ENCODE peak calls at places on chromosomes 6 and 20, in nine cellular contexts. One of them, this sample, is unnamed.

GRCh38 chr6:75932067-75932466 is 140.4 kb downstream of the IMPG1 start:
- DNase-seq in NCI-H1930: peak; percentile 10
- DNase-seq in HEK293T: no peak
- DNase-seq in lower lobe of right lung: no peak
- DNase-seq in esophagus squamous epithelium: no peak
- DNase-seq in GM10248: peak; percentile 26
- DNase-seq in HS-27A: peak; percentile 9
- DNase-seq in heart left ventricle: no peak
- DNase-seq in GM04504: no peak
- DNase-seq in this sample: no peak

GRCh38 chr20:63191400-63191799 is 24.5 kb downstream of the YTHDF1 start:
- DNase-seq in GM04504: no peak
- DNase-seq in lower lobe of right lung: peak; percentile 52
- DNase-seq in HS-27A: no peak
- DNase-seq in heart left ventricle: no peak
- DNase-seq in HEK293T: no peak
- DNase-seq in NCI-H1930: no peak
- DNase-seq in esophagus squamous epithelium: no peak
- DNase-seq in GM10248: no peak
- DNase-seq in this sample: no peak

GRCh38 chr6:33779305-33779704 is 9.6 kb downstream of the LEMD2 start:
- DNase-seq in heart left ventricle: no peak
- DNase-seq in GM10248: no peak
- DNase-seq in esophagus squamous epithelium: no peak
- DNase-seq in HS-27A: no peak
- DNase-seq in NCI-H1930: no peak
- DNase-seq in lower lobe of right lung: no peak
- DNase-seq in HEK293T: no peak
- DNase-seq in GM04504: no peak
- DNase-seq in this sample: no peak

GRCh38 chr6:135521431-135521830 is 23.9 kb upstream of the AHI1 start:
- DNase-seq in GM04504: peak; percentile 35
- DNase-seq in lower lobe of right lung: no peak
- DNase-seq in esophagus squamous epithelium: no peak
- DNase-seq in HEK293T: no peak
- DNase-seq in heart left ventricle: no peak
- DNase-seq in NCI-H1930: no peak
- DNase-seq in HS-27A: no peak
- DNase-seq in GM10248: no peak
- DNase-seq in this sample: no peak

GRCh38 chr20:54256202-54256601 is 48.3 kb downstream of the PFDN4 start:
- DNase-seq in GM04504: no peak
- DNase-seq in lower lobe of right lung: no peak
- DNase-seq in GM10248: no peak
- DNase-seq in esophagus squamous epithelium: no peak
- DNase-seq in heart left ventricle: no peak
- DNase-seq in HEK293T: no peak
- DNase-seq in HS-27A: no peak
- DNase-seq in NCI-H1930: no peak
- DNase-seq in this sample: no peak

GRCh38 chr6:122947355-122947754 is 48.7 kb upstream of the CLVS2 start:
- DNase-seq in esophagus squamous epithelium: no peak
- DNase-seq in GM04504: no peak
- DNase-seq in HS-27A: no peak
- DNase-seq in HEK293T: peak; percentile 58
- DNase-seq in lower lobe of right lung: no peak
- DNase-seq in GM10248: peak; percentile 10
- DNase-seq in heart left ventricle: no peak
- DNase-seq in NCI-H1930: no peak
- DNase-seq in this sample: no peak

GRCh38 chr20:31990958-31991705 is 19.1 kb upstream of the CCM2L start:
- DNase-seq in GM10248: no peak
- DNase-seq in HEK293T: no peak
- DNase-seq in heart left ventricle: no peak
- DNase-seq in esophagus squamous epithelium: no peak
- DNase-seq in HS-27A: no peak
- DNase-seq in lower lobe of right lung: no peak
- DNase-seq in GM04504: no peak
- DNase-seq in NCI-H1930: no peak
- DNase-seq in this sample: no peak

GRCh38 chr20:56656632-56657031 is 27.5 kb downstream of the TFAP2C start:
- DNase-seq in GM04504: no peak
- DNase-seq in esophagus squamous epithelium: no peak
- DNase-seq in HEK293T: no peak
- DNase-seq in HS-27A: no peak
- DNase-seq in heart left ventricle: no peak
- DNase-seq in lower lobe of right lung: no peak
- DNase-seq in GM10248: no peak
- DNase-seq in NCI-H1930: no peak
- DNase-seq in this sample: no peak

GRCh38 chr6:15301179-15302006 is 55.5 kb downstream of the JARID2 start:
- DNase-seq in heart left ventricle: no peak
- DNase-seq in HS-27A: no peak
- DNase-seq in GM10248: peak; percentile 41
- DNase-seq in lower lobe of right lung: no peak
- DNase-seq in GM04504: no peak
- DNase-seq in HEK293T: no peak
- DNase-seq in esophagus squamous epithelium: no peak
- DNase-seq in NCI-H1930: no peak
- DNase-seq in this sample: no peak

GRCh38 chr6:6966127-6966526 is 141.6 kb upstream of the RREB1 start:
- DNase-seq in NCI-H1930: no peak
- DNase-seq in HS-27A: no peak
- DNase-seq in esophagus squamous epithelium: no peak
- DNase-seq in lower lobe of right lung: no peak
- DNase-seq in GM04504: no peak
- DNase-seq in GM10248: no peak
- DNase-seq in heart left ventricle: no peak
- DNase-seq in HEK293T: no peak
- DNase-seq in this sample: no peak

GRCh38 chr6:139569561-139569960 is 195.1 kb upstream of the CITED2 start:
- DNase-seq in HEK293T: no peak
- DNase-seq in HS-27A: peak; percentile 73
- DNase-seq in esophagus squamous epithelium: no peak
- DNase-seq in GM04504: no peak
- DNase-seq in lower lobe of right lung: no peak
- DNase-seq in heart left ventricle: no peak
- DNase-seq in NCI-H1930: no peak
- DNase-seq in GM10248: no peak
- DNase-seq in this sample: no peak

GRCh38 chr6:35601331-35602132 is 87.2 kb downstream of the FKBP5 start:
- DNase-seq in NCI-H1930: no peak
- DNase-seq in GM10248: peak; percentile 15
- DNase-seq in GM04504: peak; percentile 33
- DNase-seq in heart left ventricle: peak; percentile 74
- DNase-seq in HS-27A: no peak
- DNase-seq in lower lobe of right lung: no peak
- DNase-seq in esophagus squamous epithelium: no peak
- DNase-seq in HEK293T: peak; percentile 35
- DNase-seq in this sample: no peak

GRCh38 chr6:40425192-40425919 is 161.8 kb downstream of the LRFN2 start:
- DNase-seq in lower lobe of right lung: no peak
- DNase-seq in HS-27A: no peak
- DNase-seq in HEK293T: no peak
- DNase-seq in esophagus squamous epithelium: no peak
- DNase-seq in GM04504: no peak
- DNase-seq in GM10248: no peak
- DNase-seq in heart left ventricle: peak; percentile 65
- DNase-seq in NCI-H1930: no peak
- DNase-seq in this sample: no peak

GRCh38 chr20:38245753-38246152 is 14.8 kb downstream of the KIAA1755 start:
- DNase-seq in heart left ventricle: peak; percentile 49
- DNase-seq in HEK293T: no peak
- DNase-seq in GM10248: no peak
- DNase-seq in HS-27A: no peak
- DNase-seq in esophagus squamous epithelium: no peak
- DNase-seq in NCI-H1930: no peak
- DNase-seq in lower lobe of right lung: no peak
- DNase-seq in GM04504: no peak
- DNase-seq in this sample: no peak

GRCh38 chr6:106502534-106502933 is 126.8 kb downstream of the RTN4IP1 start:
- DNase-seq in esophagus squamous epithelium: no peak
- DNase-seq in GM04504: no peak
- DNase-seq in NCI-H1930: no peak
- DNase-seq in GM10248: no peak
- DNase-seq in lower lobe of right lung: no peak
- DNase-seq in heart left ventricle: no peak
- DNase-seq in HS-27A: no peak
- DNase-seq in HEK293T: no peak
- DNase-seq in this sample: no peak

This sample was measured in posterior vena cava.